ENCODE peak calls at places on chromosome 4, in five cellular contexts. I, G, H, M and B are unnamed samples.

GRCh38 chr4:158172558-158173258 is at the start of gene GASK1B:
- DNase-seq in I (peak), G (peak), H (peak), M (peak), B (no peak)

GRCh38 chr4:87035881-87036509 is 101.2 kb downstream of the AFF1 start:
- DNase-seq in H (no peak), M (no peak), G (no peak), I (no peak), B (no peak)

GRCh38 chr4:13750594-13750993 is 123.1 kb upstream of the BOD1L1 start:
- DNase-seq in I (no peak), M (no peak), G (no peak), H (no peak), B (no peak)

GRCh38 chr4:116389139-116389538 is 696.2 kb downstream of the TRAM1L1 start:
- DNase-seq in H (no peak), M (no peak), I (no peak), G (no peak), B (no peak)

GRCh38 chr4:17066972-17067371 is 168.5 kb upstream of the LDB2 start:
- DNase-seq in M (peak), G (no peak), H (peak), I (no peak), B (no peak)

GRCh38 chr4:76374744-76375143 is 46.2 kb downstream of the CCDC158 start:
- DNase-seq in G (no peak), H (no peak), I (no peak), M (no peak), B (no peak)

GRCh38 chr4:86264269-86264668 is 95.6 kb downstream of the MAPK10 start:
- DNase-seq in G (no peak), M (no peak), I (no peak), H (no peak), B (no peak)

GRCh38 chr4:114964016-114964415 is 149.4 kb downstream of the NDST4 start:
- DNase-seq in I (no peak), G (no peak), H (no peak), M (no peak), B (peak)

GRCh38 chr4:2637956-2638552 is 101.6 kb downstream of the FAM193A start:
- DNase-seq in H (no peak), I (no peak), M (no peak), G (no peak), B (no peak)

GRCh38 chr4:26736621-26737020 is 124.0 kb upstream of the STIM2 start:
- DNase-seq in G (no peak), I (no peak), H (no peak), M (no peak), B (no peak)